ENCODE peak calls at places on chromosomes 3 and 15, in six cellular contexts. M, D, A, T, Q and E are unnamed samples.

GRCh38 chr15:88740356-88740755 is 62.9 kb upstream of the ACAN start:
- DNase-seq in M (no peak), D (no peak), A (no peak), T (no peak), Q (no peak), E (no peak)

GRCh38 chr3:98999675-99000074 is 98.2 kb upstream of the DCBLD2 start:
- DNase-seq in M (no peak), D (no peak), A (no peak), T (no peak), Q (no peak), E (no peak)

GRCh38 chr3:40267940-40268707 is 41.4 kb upstream of the EIF1B start:
- DNase-seq in M (no peak), D (no peak), A (peak), T (no peak), Q (no peak), E (no peak)

GRCh38 chr15:75994220-75994619 is 18.0 kb downstream of the NRG4 start:
- DNase-seq in M (no peak), D (no peak), A (peak), T (no peak), Q (no peak), E (no peak)

GRCh38 chr3:81416812-81417211 is 344.6 kb downstream of the GBE1 start:
- DNase-seq in M (no peak), D (no peak), A (no peak), T (no peak), Q (no peak), E (no peak)

GRCh38 chr15:68275165-68275746 is 2.3 kb upstream of the FEM1B start:
- DNase-seq in M (peak), D (no peak), A (no peak), T (peak), Q (no peak), E (no peak)

GRCh38 chr3:127464642-127465041 is 125.9 kb downstream of the TPRA1 start:
- DNase-seq in M (no peak), D (no peak), A (no peak), T (no peak), Q (no peak), E (no peak)

GRCh38 chr3:12830785-12831581 is 10.4 kb downstream of the RPL32 start:
- DNase-seq in M (no peak), D (no peak), A (no peak), T (no peak), Q (no peak), E (no peak)

GRCh38 chr3:166248784-166249183 is 411.6 kb upstream of the BCHE start:
- DNase-seq in M (no peak), D (no peak), A (peak), T (no peak), Q (no peak), E (no peak)

GRCh38 chr3:58973796-58974195 is 76.0 kb downstream of the CFAP20DC start:
- DNase-seq in M (peak), D (no peak), A (no peak), T (peak), Q (no peak), E (no peak)

GRCh38 chr3:143847787-143848631 is at the start of gene SLC9A9:
- DNase-seq in M (peak), D (no peak), A (peak), T (peak), Q (peak), E (no peak)

GRCh38 chr3:15781637-15782402 is 16.0 kb downstream of the ANKRD28 start:
- DNase-seq in M (no peak), D (no peak), A (no peak), T (no peak), Q (no peak), E (no peak)

GRCh38 chr15:66739287-66739686 is 37.3 kb downstream of the SMAD6 start:
- DNase-seq in M (no peak), D (no peak), A (no peak), T (no peak), Q (no peak), E (no peak)

GRCh38 chr15:48084759-48085420 is 35.9 kb upstream of the SLC24A5 start:
- DNase-seq in M (peak), D (peak), A (peak), T (peak), Q (peak), E (no peak)

GRCh38 chr15:63246691-63247464 is 30.5 kb upstream of the APH1B start:
- DNase-seq in M (peak), D (no peak), A (no peak), T (peak), Q (no peak), E (no peak)

GRCh38 chr3:151308089-151308488 is 8.5 kb downstream of the GPR87 start:
- DNase-seq in M (peak), D (no peak), A (no peak), T (no peak), Q (no peak), E (no peak)

GRCh38 chr15:31312220-31312619 is 14.4 kb upstream of the KLF13 start:
- DNase-seq in M (no peak), D (no peak), A (no peak), T (no peak), Q (peak), E (no peak)

GRCh38 chr3:11019116-11019515 is 26.6 kb downstream of the SLC6A1 start:
- DNase-seq in M (no peak), D (no peak), A (no peak), T (no peak), Q (no peak), E (no peak)

GRCh38 chr3:186722457-186722856 is 5.3 kb downstream of the KNG1 start:
- DNase-seq in M (no peak), D (no peak), A (peak), T (peak), Q (peak), E (peak)

GRCh38 chr3:188345223-188345622 is 191.3 kb downstream of the LPP start:
- DNase-seq in M (peak), D (no peak), A (no peak), T (peak), Q (no peak), E (no peak)

GRCh38 chr3:194691481-194692281 is 6.0 kb downstream of the FAM43A start:
- DNase-seq in M (no peak), D (no peak), A (no peak), T (no peak), Q (no peak), E (no peak)
- H2BK15ac ChIP-seq in M (no peak), D (no peak), A (no peak), T (no peak), Q (no peak), E (no peak)

DNA sequence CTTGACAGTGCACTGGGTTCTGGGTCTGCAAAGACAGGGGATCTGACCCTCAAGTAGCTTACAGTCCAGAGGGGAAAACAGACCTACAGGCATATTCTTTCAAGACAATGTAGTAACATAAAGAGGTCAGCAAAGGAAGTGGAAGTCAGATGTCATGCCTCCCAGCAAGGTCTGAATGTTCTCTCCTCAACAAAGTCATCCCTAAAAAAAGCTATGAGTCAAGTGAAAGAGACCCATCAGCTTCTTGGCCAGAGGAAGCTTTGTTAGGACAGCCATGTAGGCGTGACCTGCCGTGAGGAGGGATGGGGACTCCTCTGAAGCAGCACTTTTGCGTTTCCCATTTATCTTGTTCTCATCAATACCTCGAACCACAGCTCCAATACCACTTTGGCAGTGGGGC is 331.6 kb upstream of the NR2F2 start:
- DNase-seq in M (no peak), D (no peak), A (no peak), T (no peak), Q (no peak), E (no peak)
- H2BK15ac ChIP-seq in M (no peak), D (no peak), A (no peak), T (no peak), Q (no peak), E (no peak)

GRCh38 chr3:126322181-126322967 is 34.8 kb downstream of the KLF15 start:
- DNase-seq in M (no peak), D (no peak), A (no peak), T (no peak), Q (peak), E (no peak)
- H2BK15ac ChIP-seq in M (no peak), D (no peak), A (no peak), T (no peak), Q (no peak), E (no peak)

DNA sequence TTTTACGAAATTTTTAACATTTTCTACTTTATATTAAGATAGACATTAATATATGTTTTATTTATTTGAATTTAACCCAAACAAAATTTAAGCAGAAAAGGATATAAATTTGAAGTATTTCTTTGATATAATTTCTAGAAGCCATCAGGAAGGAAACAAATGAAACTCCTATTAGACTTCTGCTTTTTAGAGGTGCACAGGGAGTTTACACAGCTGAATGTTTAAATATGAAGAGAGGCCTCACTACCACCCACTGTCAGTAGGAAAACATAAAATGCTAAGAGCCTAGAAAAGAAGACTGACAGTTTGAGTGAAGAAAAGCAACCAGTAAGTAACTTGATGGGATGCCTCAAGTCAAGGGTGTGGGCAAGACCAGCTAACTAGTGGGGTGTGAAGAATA is 19.8 kb downstream of the PLSCR2 start:
- DNase-seq in M (no peak), D (no peak), A (no peak), T (no peak), Q (no peak), E (no peak)
- H2BK15ac ChIP-seq in M (no peak), D (no peak), A (peak), T (no peak), Q (no peak), E (no peak)

DNA sequence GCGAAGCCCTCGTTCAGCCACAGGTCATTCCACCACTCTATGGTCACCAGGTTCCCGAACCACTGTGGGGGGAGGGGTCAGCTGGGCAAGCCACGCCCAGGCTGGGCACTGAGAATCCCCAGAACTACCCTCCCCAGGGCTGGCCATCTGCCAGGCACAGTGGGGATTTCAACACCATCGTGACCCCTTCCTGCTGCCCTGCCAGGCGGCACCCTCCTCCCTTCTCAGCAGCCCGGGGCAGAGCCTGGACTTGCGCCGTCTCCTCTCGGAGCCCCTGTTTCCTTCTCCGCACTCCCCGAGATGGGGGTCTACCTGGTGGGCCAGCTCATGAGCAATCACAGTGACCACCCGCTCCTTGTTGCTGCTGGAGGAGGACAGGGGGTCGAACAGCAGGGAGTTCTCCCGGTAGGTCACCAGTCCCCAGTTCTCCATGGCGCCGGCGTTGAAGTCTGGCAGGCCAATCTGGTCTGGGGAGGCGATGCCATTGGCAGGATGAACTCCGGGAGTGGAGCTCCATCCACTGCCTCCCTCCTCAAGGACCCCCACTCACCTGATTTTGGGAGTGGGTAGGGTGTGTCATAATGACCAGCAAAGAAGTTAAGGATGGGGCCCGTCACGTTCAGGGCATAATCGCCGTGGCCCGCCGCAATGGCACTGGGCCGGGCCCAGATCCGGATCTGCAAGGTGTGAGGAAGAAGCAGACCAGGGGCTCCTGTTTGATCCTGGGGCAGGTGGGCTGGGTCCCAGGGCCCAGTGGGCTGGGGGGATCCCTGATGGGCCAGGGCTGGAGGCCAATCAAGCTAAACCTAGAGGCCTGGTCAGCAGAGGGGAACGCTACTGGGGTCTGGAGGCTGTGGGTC is 10.5 kb downstream of the ANPEP start:
- DNase-seq in M (no peak), D (no peak), A (no peak), T (no peak), Q (no peak), E (no peak)
- H2BK15ac ChIP-seq in M (no peak), D (peak), A (no peak), T (no peak), Q (no peak), E (no peak)

GRCh38 chr3:45777111-45777752 is 19.1 kb downstream of the SLC6A20 start:
- DNase-seq in M (no peak), D (no peak), A (no peak), T (no peak), Q (peak), E (no peak)
- H2BK15ac ChIP-seq in M (no peak), D (no peak), A (no peak), T (no peak), Q (no peak), E (no peak)

DNA sequence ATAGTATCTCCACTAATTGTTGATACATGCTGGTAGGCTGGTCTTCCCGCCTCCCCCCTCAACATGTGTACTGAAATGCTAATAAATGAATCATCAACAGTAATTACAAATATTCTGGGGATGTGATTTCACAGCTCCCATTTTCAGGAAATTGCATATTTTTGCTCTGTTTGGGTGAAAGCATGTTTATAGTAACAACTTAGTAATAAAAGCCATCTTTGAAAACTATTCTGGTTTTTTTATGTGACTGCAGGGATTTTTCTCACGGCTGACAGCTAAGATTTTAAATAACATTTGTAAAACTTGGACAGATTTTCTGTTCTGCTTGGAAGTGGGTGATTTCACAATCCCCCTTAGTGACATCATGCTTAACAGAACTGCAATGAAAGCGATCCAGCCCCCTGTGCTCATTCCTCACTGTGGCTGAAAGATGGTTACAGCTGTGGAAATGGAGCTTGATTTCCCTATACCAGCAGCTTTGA is 25.6 kb upstream of the FAM174B start:
- DNase-seq in M (peak), D (no peak), A (peak), T (peak), Q (no peak), E (no peak)
- H2BK15ac ChIP-seq in M (no peak), D (no peak), A (peak), T (no peak), Q (no peak), E (no peak)

DNA sequence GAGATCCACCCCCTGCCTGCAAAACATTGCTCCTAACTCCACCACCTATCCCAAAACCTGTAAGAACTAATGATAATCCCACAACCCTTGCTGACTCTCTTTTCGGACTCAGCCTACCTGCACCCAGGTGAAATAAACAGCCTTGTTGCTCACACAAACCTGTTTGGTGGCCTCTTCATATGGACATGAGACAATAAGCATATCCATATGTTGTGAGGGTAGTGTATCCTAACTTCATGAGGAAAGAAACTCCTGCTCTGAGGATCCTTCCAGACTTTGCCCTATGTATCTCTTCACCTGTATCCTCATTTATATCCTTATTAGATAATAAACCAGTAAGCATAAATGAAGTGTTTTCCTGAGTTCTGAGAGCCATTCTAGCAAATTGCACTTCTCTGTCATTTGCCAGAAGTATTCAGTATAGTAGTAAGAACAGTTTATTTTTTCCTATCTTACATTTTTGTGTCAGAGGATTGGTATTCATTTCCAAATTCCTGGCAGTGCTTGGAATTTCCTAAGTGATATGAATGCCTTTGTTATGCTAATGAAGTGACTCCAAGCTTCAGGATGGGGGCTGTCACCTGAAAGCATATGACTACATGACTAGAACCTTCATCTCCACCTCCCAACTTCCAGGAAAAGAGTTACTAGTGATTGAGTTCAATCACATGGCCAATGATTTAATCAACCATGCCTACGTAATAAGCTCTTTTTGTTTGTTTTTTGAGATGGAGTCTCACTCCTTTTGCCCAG is 30.2 kb downstream of the TTBK2 start:
- DNase-seq in M (peak), D (no peak), A (peak), T (peak), Q (no peak), E (peak)
- H2BK15ac ChIP-seq in M (peak), D (no peak), A (no peak), T (no peak), Q (no peak), E (no peak)

DNA sequence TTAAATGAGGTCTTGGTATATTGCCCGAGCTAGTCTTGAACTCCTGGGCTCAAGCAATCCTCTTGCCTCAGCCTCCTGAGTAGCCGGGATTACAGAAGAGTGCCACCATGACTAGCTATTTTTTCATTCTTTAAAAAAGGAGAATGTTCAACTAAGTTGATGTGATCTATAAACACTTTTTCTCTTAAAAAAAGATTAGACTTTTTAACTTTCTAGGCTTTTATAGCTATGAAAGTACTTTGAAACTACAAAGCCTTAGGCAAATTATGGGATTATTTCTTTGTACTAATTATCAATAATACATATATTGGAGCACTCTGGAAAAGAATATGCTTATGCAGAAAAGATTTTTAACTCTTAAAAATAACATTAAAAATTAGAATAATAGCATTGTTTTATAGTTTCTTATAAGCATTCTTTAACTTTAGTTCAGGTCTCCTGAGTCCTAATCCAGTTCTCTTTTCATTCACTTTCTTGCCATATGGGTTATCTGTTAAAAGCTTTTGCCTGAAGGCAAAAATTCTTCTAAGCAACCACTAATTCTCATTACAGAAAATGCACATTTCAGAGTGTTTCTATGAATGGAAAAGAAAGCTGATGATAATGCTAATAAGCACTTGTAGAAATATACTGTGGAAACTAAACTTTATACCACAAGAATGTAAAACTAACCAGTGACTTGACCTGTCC is 87.8 kb downstream of the DPPA2 start:
- DNase-seq in M (no peak), D (no peak), A (no peak), T (no peak), Q (no peak), E (no peak)
- H2BK15ac ChIP-seq in M (no peak), D (no peak), A (no peak), T (no peak), Q (no peak), E (no peak)

DNA sequence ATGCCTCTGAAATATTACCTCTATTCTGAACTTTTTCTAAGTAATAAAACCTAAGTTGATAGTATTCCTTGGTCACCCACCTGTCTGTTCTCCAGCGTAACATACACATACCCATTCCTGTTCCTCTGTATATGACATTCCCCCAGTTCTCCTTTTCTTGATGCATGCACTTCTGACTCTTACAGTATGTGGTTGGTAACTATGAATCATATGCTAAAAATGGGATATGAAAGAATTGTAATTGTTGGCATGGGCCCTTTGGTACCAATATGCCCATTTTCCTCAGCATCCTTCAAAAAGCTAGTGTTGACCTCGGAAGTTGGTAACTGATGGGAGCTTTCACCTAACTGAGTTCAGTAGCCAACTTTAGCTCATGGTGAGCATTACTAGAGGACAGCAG is 171.1 kb downstream of the KLHL25 start:
- DNase-seq in M (peak), D (no peak), A (no peak), T (peak), Q (no peak), E (no peak)
- H2BK15ac ChIP-seq in M (peak), D (no peak), A (no peak), T (no peak), Q (no peak), E (no peak)